ENCODE peak calls at places on chromosomes 6 and 20, in four cellular contexts. N is uterus, G is body of pancreas, Z is breast epithelium. M is an unnamed sample. For H3K4me1, the result is how much of the 10 kb centered on the place peaks cover.

GRCh38 chr6:135012764-135013163 is 41.9 kb downstream of the HBS1L start:
- DNase-seq in N (no peak), G (no peak), Z (no peak), M (no peak)

GRCh38 chr6:152273638-152274037 is 363.5 kb downstream of the SYNE1 start:
- DNase-seq in N (no peak), G (peak), Z (no peak), M (no peak)

GRCh38 chr20:51700809-51701285 is 67.3 kb downstream of the ATP9A start:
- DNase-seq in N (no peak), G (peak), Z (no peak), M (no peak)

GRCh38 chr6:97668716-97669115 is 385.7 kb upstream of the MMS22L start:
- DNase-seq in N (no peak), G (no peak), Z (no peak), M (no peak)

GRCh38 chr20:46739441-46740213 is 30.2 kb downstream of the SLC2A10 start:
- DNase-seq in N (no peak), G (no peak), Z (peak), M (no peak)

GRCh38 chr6:82415820-82416219 is 52.2 kb downstream of the TPBG start:
- DNase-seq in N (no peak), G (no peak), Z (peak), M (no peak)

GRCh38 chr20:3896302-3896701 is 7.1 kb downstream of the PANK2 start:
- DNase-seq in N (no peak), G (no peak), Z (no peak), M (no peak)

GRCh38 chr6:31356216-31356945 is 598 bp downstream of the HLA-B start:
- DNase-seq in N (peak), G (peak), Z (no peak), M (peak)

GRCh38 chr6:154471609-154472362 is 38.7 kb downstream of the CNKSR3 start:
- DNase-seq in N (no peak), G (no peak), Z (no peak), M (no peak)

GRCh38 chr6:91744576-91744975 is 1157.7 kb upstream of the MAP3K7 start:
- DNase-seq in N (no peak), G (no peak), Z (no peak), M (no peak)

GRCh38 chr6:16925461-16925860 is 164.2 kb upstream of the ATXN1 start:
- DNase-seq in N (no peak), G (no peak), Z (no peak), M (no peak)

GRCh38 chr6:151025076-151025475 is 159.6 kb downstream of the MTHFD1L start:
- DNase-seq in N (no peak), G (peak), Z (no peak), M (no peak)

GRCh38 chr6:151959086-151959485 is 151.6 kb downstream of the ESR1 start:
- DNase-seq in N (no peak), G (no peak), Z (no peak), M (no peak)

GRCh38 chr20:18788021-18788420 is 25.6 kb upstream of the SCP2D1 start:
- DNase-seq in N (no peak), G (no peak), Z (no peak), M (no peak)

GRCh38 chr6:79608334-79609224 is 22.6 kb upstream of the SH3BGRL2 start:
- DNase-seq in N (no peak), G (no peak), Z (no peak), M (no peak)

GRCh38 chr6:131602913-131603312 is 25.1 kb downstream of the MED23 start:
- DNase-seq in N (no peak), G (no peak), Z (no peak), M (no peak)

GRCh38 chr6:111846511-111847409 is 26.5 kb downstream of the FYN start:
- DNase-seq in N (no peak), G (no peak), Z (no peak), M (no peak)

GRCh38 chr20:58852559-58853271 is at the start of gene GNAS:
- DNase-seq in N (peak), G (peak), Z (no peak), M (peak)

GRCh38 chr6:53815381-53816119 is 20.7 kb downstream of the LRRC1 start:
- DNase-seq in N (no peak), G (no peak), Z (no peak), M (no peak)
- H3K27ac ChIP-seq in N (no peak), G (no peak), Z (peak), M (no peak)

GRCh38 chr6:149134531-149134933 is 183.0 kb upstream of the TAB2 start:
- DNase-seq in N (no peak), G (no peak), Z (no peak), M (no peak)
- H3K4me1 ChIP-seq in N (under half), G (under half), Z (under half), M (under half)

GRCh38 chr20:32569018-32569379 is 16.1 kb downstream of the NOL4L start:
- DNase-seq in N (no peak), G (no peak), Z (no peak), M (no peak)

GRCh38 chr20:32566379-32567374 is 18.5 kb downstream of the NOL4L start:
- DNase-seq in N (no peak), G (no peak), Z (no peak), M (no peak)

GRCh38 chr20:32569380-32570305 is 15.5 kb downstream of the NOL4L start:
- DNase-seq in N (no peak), G (no peak), Z (no peak), M (no peak)

GRCh38 chr20:32565735-32566032 is 19.4 kb downstream of the NOL4L start:
- DNase-seq in N (no peak), G (no peak), Z (no peak), M (no peak)

GRCh38 chr20:32567384-32568178 is 17.6 kb downstream of the NOL4L start:
- DNase-seq in N (no peak), G (no peak), Z (no peak), M (no peak)
- TF ChIP-seq POLR2A in N (no peak), G (no peak), Z (no peak), M (no peak)

GRCh38 chr6:35600659-35601125 is 88.0 kb upstream of the TULP1 start:
- DNase-seq in N (no peak), G (no peak), Z (no peak), M (no peak)
- H3K27ac ChIP-seq in N (peak), G (peak), Z (peak), M (peak)

GRCh38 chr20:62550087-62550565 is 74.3 kb upstream of the GATA5 start:
- DNase-seq in N (peak), G (no peak), Z (peak), M (no peak)

GRCh38 chr20:62552613-62553012 is 76.8 kb upstream of the GATA5 start:
- DNase-seq in N (no peak), G (no peak), Z (no peak), M (no peak)

GRCh38 chr20:62549499-62550086 is 73.8 kb upstream of the GATA5 start:
- DNase-seq in N (no peak), G (no peak), Z (no peak), M (no peak)

GRCh38 chr20:62553136-62553837 is 77.5 kb upstream of the GATA5 start:
- DNase-seq in N (no peak), G (no peak), Z (no peak), M (no peak)

GRCh38 chr20:62551408-62552323 is 75.9 kb upstream of the GATA5 start:
- DNase-seq in N (no peak), G (no peak), Z (no peak), M (no peak)
- H3K4me1 ChIP-seq in N (under half), G (under half), Z (under half), M (under half)

DNA sequence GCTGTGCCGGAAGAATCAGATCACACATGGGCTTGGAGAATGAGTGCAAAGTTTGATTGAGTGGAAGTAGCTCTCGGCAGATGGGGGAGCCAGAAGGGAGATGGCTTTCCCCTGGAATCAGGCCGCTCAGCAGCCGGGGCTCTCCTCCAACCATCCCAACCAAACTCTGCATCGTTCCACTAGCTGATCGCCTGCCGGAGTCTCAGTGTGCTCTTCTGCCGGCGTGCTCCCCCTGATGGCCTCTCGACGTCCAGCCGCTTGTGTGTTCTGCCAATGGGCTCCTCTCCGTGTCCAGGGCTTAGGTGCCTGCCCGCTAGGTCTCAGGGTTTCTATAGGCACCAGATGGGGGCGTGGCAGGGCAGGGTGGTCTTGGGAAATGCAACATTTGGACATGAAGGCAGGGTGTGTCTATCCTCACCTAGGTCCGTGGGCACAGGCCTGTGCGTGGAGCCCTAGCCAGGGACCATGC is 4.9 kb upstream of the BIRC7 start:
- DNase-seq in N (no peak), G (peak), Z (no peak), M (no peak)
- TF ChIP-seq POLR2A in N (no peak), G (no peak), Z (no peak), M (no peak)